ENCODE peak calls at places on chromosomes 1 and 21, in eight cellular contexts. Z, G, F, D, L, R, T and B are unnamed samples.

GRCh38 chr1:231541842-231542241 is 13.4 kb downstream of the TSNAX start:
- DNase-seq in D (no peak), T (no peak), R (no peak), Z (no peak), G (no peak), F (no peak), L (no peak), B (no peak)

GRCh38 chr1:70431317-70431716 is 20.2 kb downstream of the CTH start:
- DNase-seq in G (no peak), T (no peak), Z (no peak), D (no peak), R (no peak), L (no peak), F (no peak), B (no peak)

GRCh38 chr21:34180826-34181359 is 107.5 kb downstream of the MRPS6 start:
- DNase-seq in D (peak; percentile 63), F (no peak), G (no peak), L (no peak), T (no peak), Z (no peak), R (no peak), B (peak; percentile 83)

GRCh38 chr1:232305020-232305419 is 324.9 kb downstream of the SIPA1L2 start:
- DNase-seq in F (no peak), D (no peak), T (no peak), G (no peak), L (no peak), R (no peak), Z (no peak), B (no peak)

GRCh38 chr1:248757784-248758195 is 2.2 kb upstream of the LYPD8 start:
- DNase-seq in F (no peak), L (no peak), R (no peak), Z (no peak), T (no peak), G (no peak), D (no peak), B (no peak)

GRCh38 chr1:23040509-23040908 is 21.2 kb downstream of the KDM1A start:
- DNase-seq in F (no peak), Z (no peak), G (no peak), D (no peak), T (no peak), R (no peak), L (no peak), B (no peak)

GRCh38 chr1:13749543-13750307 is 49.7 kb downstream of the PRDM2 start:
- DNase-seq in D (peak; percentile 80), G (peak; percentile 66), R (peak; percentile 38), L (peak; percentile 71), T (peak; percentile 88), F (peak; percentile 12), Z (peak; percentile 36), B (peak; percentile 40)

GRCh38 chr1:40404670-40405462 is 31.3 kb downstream of the SMAP2 start:
- DNase-seq in Z (peak; percentile 79), F (peak; percentile 13), T (no peak), D (no peak), L (no peak), G (peak; percentile 47), R (no peak), B (no peak)

GRCh38 chr1:7550261-7550850 is 220.7 kb upstream of the VAMP3 start:
- DNase-seq in Z (no peak), D (no peak), G (no peak), T (no peak), L (no peak), F (no peak), R (no peak), B (no peak)

GRCh38 chr1:20109223-20109856 is 10.0 kb downstream of the PLA2G2D start:
- DNase-seq in G (peak; percentile 25), Z (no peak), D (no peak), T (no peak), L (no peak), F (no peak), R (no peak), B (no peak)

GRCh38 chr1:242147096-242147976 is 148.4 kb upstream of the MAP1LC3C start:
- DNase-seq in G (no peak), R (no peak), D (no peak), L (no peak), Z (no peak), F (no peak), T (no peak), B (no peak)

GRCh38 chr1:214441119-214441518 is 110.3 kb downstream of the PTPN14 start:
- DNase-seq in R (no peak), G (no peak), Z (peak; percentile 24), L (no peak), D (no peak), F (no peak), T (no peak), B (no peak)

GRCh38 chr1:244971524-244972216 is 107.3 kb upstream of the HNRNPU start:
- DNase-seq in L (no peak), G (no peak), R (peak; percentile 7), T (no peak), F (no peak), Z (no peak), D (no peak), B (no peak)

GRCh38 chr1:66540434-66541032 is 6.6 kb downstream of the SGIP1 start:
- DNase-seq in T (no peak), L (no peak), Z (peak; percentile 72), F (no peak), R (no peak), D (no peak), G (no peak), B (no peak)

GRCh38 chr1:114448370-114448769 is 62.6 kb downstream of the TRIM33 start:
- DNase-seq in R (no peak), L (no peak), G (no peak), F (no peak), T (no peak), Z (no peak), D (no peak), B (no peak)

GRCh38 chr1:113641396-113641795 is 117.9 kb downstream of the PHTF1 start:
- DNase-seq in F (no peak), G (no peak), T (no peak), D (no peak), L (no peak), Z (peak; percentile 60), R (no peak), B (no peak)

GRCh38 chr1:57440096-57440495 is 16.2 kb upstream of the DAB1 start:
- DNase-seq in R (no peak), D (no peak), Z (no peak), G (no peak), F (no peak), T (no peak), L (no peak), B (no peak)

GRCh38 chr1:244005455-244005854 is 45.6 kb upstream of the ZBTB18 start:
- DNase-seq in D (no peak), R (no peak), L (no peak), Z (no peak), T (no peak), G (no peak), F (no peak), B (no peak)

GRCh38 chr1:3986686-3987218 is 86.7 kb upstream of the C1orf174 start:
- DNase-seq in D (no peak), F (no peak), G (no peak), Z (no peak), L (no peak), T (no peak), R (no peak), B (no peak)

GRCh38 chr1:109397451-109398342 is at the start of gene SORT1:
- DNase-seq in T (peak; percentile 84), D (peak; percentile 95), R (peak; percentile 60), F (peak; percentile 53), Z (peak; percentile 83), L (peak; percentile 82), G (peak; percentile 77), B (peak; percentile 64)
- TF ChIP-seq CTCF in T (no peak), D (no peak), R (no peak), F (no peak), Z (no peak), L (no peak), G (no peak), B (no peak)

GRCh38 chr1:53218201-53218600 is 2.2 kb downstream of the CZIB start:
- DNase-seq in L (no peak), D (no peak), T (no peak), G (no peak), R (no peak), Z (no peak), F (no peak), B (no peak)
- TF ChIP-seq POLR2A in L (no peak), D (no peak), T (no peak), G (no peak), R (no peak), Z (no peak), F (no peak), B (no peak)

GRCh38 chr1:229271448-229272120 is 673 bp downstream of the RAB4A start:
- DNase-seq in Z (peak; percentile 38), L (no peak), F (no peak), G (no peak), R (no peak), T (no peak), D (no peak), B (no peak)

GRCh38 chr1:229272164-229273158 is 1.6 kb downstream of the RAB4A start:
- DNase-seq in G (no peak), L (no peak), R (no peak), D (no peak), F (no peak), T (no peak), Z (no peak), B (no peak)

GRCh38 chr1:229273507-229274232 is 2.8 kb downstream of the RAB4A start:
- DNase-seq in Z (no peak), R (no peak), D (no peak), T (no peak), F (no peak), G (peak; percentile 43), L (no peak), B (no peak)

GRCh38 chr1:229268505-229268904 is 2.4 kb upstream of the RAB4A start:
- DNase-seq in R (no peak), L (no peak), Z (no peak), D (no peak), F (no peak), G (no peak), T (no peak), B (peak; percentile 25)

DNA sequence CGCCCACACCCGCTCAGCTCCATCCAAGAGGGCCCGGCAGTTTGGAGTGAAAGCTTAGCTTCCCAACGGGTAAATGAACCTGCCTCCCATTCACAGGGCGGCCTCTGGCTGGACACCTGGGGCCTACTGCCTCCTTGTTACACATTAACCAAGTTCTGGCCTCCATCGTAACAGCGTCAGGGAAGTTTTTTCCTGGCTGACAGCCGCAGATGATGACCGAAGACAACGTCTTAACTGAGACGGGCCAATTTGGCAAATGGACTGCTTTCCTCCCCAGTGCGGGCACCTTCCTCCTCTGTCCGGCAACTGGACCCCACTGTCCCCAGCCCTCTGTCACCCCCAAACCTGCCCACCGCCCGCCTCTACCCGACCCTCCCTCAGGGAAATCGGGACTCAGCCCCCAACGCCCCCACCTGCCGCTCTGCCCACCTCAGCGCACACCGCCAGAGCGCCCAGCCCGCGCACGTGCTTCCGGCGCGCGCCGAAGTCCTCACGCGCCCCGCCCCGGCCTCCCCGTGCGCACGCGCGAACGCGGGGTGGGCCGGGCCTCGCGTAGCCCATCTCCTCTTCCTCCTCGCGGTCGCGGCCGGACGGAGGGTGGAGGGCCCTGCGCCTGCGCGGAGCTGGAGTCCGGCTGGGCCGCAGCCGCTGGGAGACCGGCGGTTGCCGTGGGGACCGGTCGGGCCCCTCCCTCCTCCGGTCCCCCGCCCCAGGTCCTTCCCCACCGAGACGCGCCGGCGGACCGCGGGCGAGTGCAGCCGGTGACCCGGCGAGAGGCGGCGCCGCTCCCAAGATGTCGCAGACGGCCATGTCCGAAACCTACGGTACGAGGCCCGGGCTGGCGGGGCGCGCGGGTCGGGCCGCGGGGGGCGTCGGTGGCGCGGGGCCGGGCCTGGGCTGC is at the start of gene RAB4A:
- DNase-seq in R (peak; percentile 41), T (peak; percentile 87), Z (peak; percentile 81), F (peak; percentile 70), L (peak; percentile 87), D (peak; percentile 92), G (peak; percentile 90), B (peak; percentile 54)
- H3K4me3 ChIP-seq in R (peak within 1 kb of the TSS; percentile 48), T (peak within 1 kb of the TSS; percentile 87), Z (peak within 1 kb of the TSS; percentile 87), F (peak within 1 kb of the TSS; percentile 79), L (peak within 1 kb of the TSS; percentile 63), D (peak within 1 kb of the TSS; percentile 81), G (peak within 1 kb of the TSS; percentile 13), B (peak within 1 kb of the TSS; percentile 74)

GRCh38 chr1:206708882-206709281 is 24.2 kb downstream of the MAPKAPK2 start:
- DNase-seq in Z (no peak), L (no peak), F (no peak), D (no peak), G (no peak), R (no peak), T (no peak), B (no peak)
- TF ChIP-seq CTCF in Z (no peak), L (no peak), F (no peak), D (no peak), G (no peak), R (no peak), T (no peak), B (no peak)